ENCODE peak calls at places on chromosomes 4 and X, in four cellular contexts. One of them, this sample, is unnamed.

GRCh38 chr4:140755811-140756291 is 334 bp downstream of the TBC1D9 start:
- DNase-seq in GM04504: no peak
- DNase-seq in cardiac fibroblast: peak
- DNase-seq in NCI-H69: peak
- DNase-seq in this sample: no peak

GRCh38 chrX:40945366-40945713 is 139.9 kb upstream of the USP9X start:
- DNase-seq in GM04504: no peak
- DNase-seq in cardiac fibroblast: peak
- DNase-seq in NCI-H69: peak
- DNase-seq in this sample: no peak

GRCh38 chr4:13371050-13371449 is 113.1 kb downstream of the RAB28 start:
- DNase-seq in GM04504: no peak
- DNase-seq in cardiac fibroblast: no peak
- DNase-seq in NCI-H69: peak
- DNase-seq in this sample: no peak

GRCh38 chrX:123807825-123808416 is 51.9 kb upstream of the XIAP start:
- DNase-seq in GM04504: peak
- DNase-seq in cardiac fibroblast: no peak
- DNase-seq in NCI-H69: peak
- DNase-seq in this sample: no peak

GRCh38 chrX:74923942-74924448 is 1.3 kb downstream of the NEXMIF start:
- DNase-seq in GM04504: no peak
- DNase-seq in cardiac fibroblast: no peak
- DNase-seq in NCI-H69: peak
- DNase-seq in this sample: no peak

GRCh38 chrX:125646195-125646594 is 326.5 kb downstream of the TEX13C start:
- DNase-seq in GM04504: no peak
- DNase-seq in cardiac fibroblast: peak
- DNase-seq in NCI-H69: peak
- DNase-seq in this sample: no peak

GRCh38 chrX:151013164-151013743 is 30.1 kb downstream of the HMGB3 start:
- DNase-seq in GM04504: no peak
- DNase-seq in cardiac fibroblast: no peak
- DNase-seq in NCI-H69: no peak
- DNase-seq in this sample: no peak

GRCh38 chrX:117985241-117985640 is 131.4 kb downstream of the KLHL13 start:
- DNase-seq in GM04504: no peak
- DNase-seq in cardiac fibroblast: no peak
- DNase-seq in NCI-H69: peak
- DNase-seq in this sample: no peak

GRCh38 chrX:74550295-74550802 is 64.1 kb downstream of the RLIM start:
- DNase-seq in GM04504: no peak
- DNase-seq in cardiac fibroblast: peak
- DNase-seq in NCI-H69: peak
- DNase-seq in this sample: peak